ENCODE peak calls at places on chromosomes 2 and 18, in six cellular contexts. Y, G, N, L, F and D are unnamed samples.

GRCh38 chr2:233650981-233651380 is 14.7 kb downstream of the UGT1A10 start:
- DNase-seq in Y (no peak), G (no peak), N (no peak), L (no peak), F (no peak), D (no peak)

GRCh38 chr18:55306338-55306737 is 281.7 kb downstream of the TCF4 start:
- DNase-seq in Y (no peak), G (no peak), N (no peak), L (no peak), F (no peak), D (no peak)

GRCh38 chr2:73984203-73984921 is at the start of gene TET3:
- DNase-seq in Y (no peak), G (no peak), N (no peak), L (no peak), F (no peak), D (no peak)

GRCh38 chr2:235264512-235264911 is 229.3 kb upstream of the AGAP1 start:
- DNase-seq in Y (no peak), G (no peak), N (no peak), L (no peak), F (no peak), D (no peak)

GRCh38 chr2:195819276-195819675 is 162.2 kb downstream of the SLC39A10 start:
- DNase-seq in Y (no peak), G (no peak), N (no peak), L (no peak), F (no peak), D (no peak)

GRCh38 chr18:46156124-46156745 is 52.0 kb downstream of the HAUS1 start:
- DNase-seq in Y (no peak), G (no peak), N (no peak), L (no peak), F (no peak), D (no peak)

GRCh38 chr2:75558786-75559428 is 1.8 kb downstream of the EVA1A start:
- DNase-seq in Y (peak; percentile 15), G (no peak), N (peak; percentile 90), L (peak; percentile 58), F (no peak), D (no peak)

GRCh38 chr2:218832520-218832919 is 917 bp upstream of the PRKAG3 start:
- DNase-seq in Y (no peak), G (peak; percentile 53), N (peak; percentile 61), L (peak; percentile 16), F (no peak), D (no peak)

GRCh38 chr2:38290332-38290731 is 86.7 kb downstream of the ATL2 start:
- DNase-seq in Y (no peak), G (no peak), N (no peak), L (no peak), F (no peak), D (no peak)

GRCh38 chr2:10778724-10779115 is 33.9 kb downstream of the PDIA6 start:
- DNase-seq in Y (no peak), G (no peak), N (no peak), L (no peak), F (no peak), D (no peak)

GRCh38 chr2:1636791-1637415 is 107.4 kb downstream of the PXDN start:
- DNase-seq in Y (no peak), G (no peak), N (no peak), L (no peak), F (no peak), D (no peak)

GRCh38 chr18:11808001-11808855 is 43.0 kb upstream of the CHMP1B start:
- DNase-seq in Y (peak; percentile 22), G (no peak), N (peak; percentile 47), L (peak; percentile 7), F (peak; percentile 52), D (no peak)

GRCh38 chr2:239667431-239667985 is 266.7 kb upstream of the HDAC4 start:
- DNase-seq in Y (no peak), G (no peak), N (no peak), L (no peak), F (no peak), D (no peak)

GRCh38 chr2:205216092-205216491 is 466.2 kb upstream of the NRP2 start:
- DNase-seq in Y (no peak), G (no peak), N (no peak), L (no peak), F (no peak), D (no peak)

GRCh38 chr2:70011786-70012185 is 50.4 kb upstream of the ASPRV1 start:
- DNase-seq in Y (no peak), G (no peak), N (no peak), L (no peak), F (no peak), D (no peak)

GRCh38 chr2:41791523-41791922 is 256.3 kb upstream of the PKDCC start:
- DNase-seq in Y (peak; percentile 46), G (no peak), N (peak; percentile 29), L (peak; percentile 56), F (peak; percentile 20), D (peak; percentile 15)

GRCh38 chr2:70703900-70704549 is 64.0 kb downstream of the ADD2 start:
- DNase-seq in Y (no peak), G (no peak), N (peak; percentile 85), L (peak; percentile 78), F (no peak), D (no peak)

GRCh38 chr18:61606759-61607158 is 273.5 kb downstream of the CDH20 start:
- DNase-seq in Y (peak; percentile 85), G (peak; percentile 68), N (peak; percentile 96), L (peak; percentile 94), F (no peak), D (peak; percentile 71)

GRCh38 chr2:162215162-162215561 is 28.1 kb downstream of the FAP start:
- DNase-seq in Y (no peak), G (no peak), N (no peak), L (no peak), F (no peak), D (no peak)

GRCh38 chr2:162217596-162217995 is 25.6 kb downstream of the FAP start:
- DNase-seq in Y (no peak), G (no peak), N (peak; percentile 81), L (no peak), F (no peak), D (no peak)

GRCh38 chr2:162220438-162220837 is 22.8 kb downstream of the FAP start:
- DNase-seq in Y (no peak), G (no peak), N (no peak), L (no peak), F (no peak), D (no peak)

GRCh38 chr2:162226836-162227235 is 16.4 kb downstream of the FAP start:
- DNase-seq in Y (no peak), G (no peak), N (peak; percentile 23), L (no peak), F (no peak), D (no peak)

DNA sequence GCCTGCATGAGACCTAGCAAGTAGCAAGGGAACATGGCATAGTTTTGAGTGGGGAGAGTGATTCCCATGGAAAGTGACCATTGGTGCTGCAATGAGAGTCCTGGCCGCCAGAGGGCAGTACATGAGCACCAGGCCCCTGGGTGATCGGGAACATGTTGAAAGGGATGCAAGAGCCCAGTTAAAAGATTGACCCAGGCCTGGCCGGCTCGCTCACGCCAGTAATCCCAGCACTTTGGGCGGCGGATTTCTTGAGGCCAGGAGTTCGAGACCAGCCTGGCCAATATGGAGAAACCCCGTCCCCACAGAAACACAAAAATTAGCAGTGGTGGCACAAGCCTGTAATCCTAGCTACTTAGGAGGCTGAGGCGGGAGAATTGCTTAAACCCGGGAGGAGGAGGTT is 22.2 kb downstream of the FAP start:
- DNase-seq in Y (peak; percentile 70), G (peak; percentile 74), N (peak; percentile 41), L (peak; percentile 81), F (peak; percentile 56), D (peak; percentile 16)
- TF ChIP-seq CTCF in Y (peak; percentile 96), G (peak; percentile 83), N (peak; percentile 81), L (peak; percentile 98), F (peak; percentile 95), D (peak; percentile 94)

GRCh38 chr2:216013080-216013909 is at the start of gene MREG:
- DNase-seq in Y (peak; percentile 66), G (peak; percentile 61), N (peak; percentile 56), L (peak; percentile 80), F (peak; percentile 77), D (peak; percentile 35)

GRCh38 chr2:216012830-216013079 is 596 bp downstream of the MREG start:
- DNase-seq in Y (no peak), G (no peak), N (no peak), L (no peak), F (no peak), D (no peak)

GRCh38 chr2:216014006-216014405 is 655 bp upstream of the MREG start:
- DNase-seq in Y (no peak), G (no peak), N (no peak), L (no peak), F (no peak), D (no peak)

GRCh38 chr2:216012133-216012829 is 1.1 kb downstream of the MREG start:
- DNase-seq in Y (no peak), G (no peak), N (peak; percentile 58), L (no peak), F (peak; percentile 86), D (peak; percentile 24)

DNA sequence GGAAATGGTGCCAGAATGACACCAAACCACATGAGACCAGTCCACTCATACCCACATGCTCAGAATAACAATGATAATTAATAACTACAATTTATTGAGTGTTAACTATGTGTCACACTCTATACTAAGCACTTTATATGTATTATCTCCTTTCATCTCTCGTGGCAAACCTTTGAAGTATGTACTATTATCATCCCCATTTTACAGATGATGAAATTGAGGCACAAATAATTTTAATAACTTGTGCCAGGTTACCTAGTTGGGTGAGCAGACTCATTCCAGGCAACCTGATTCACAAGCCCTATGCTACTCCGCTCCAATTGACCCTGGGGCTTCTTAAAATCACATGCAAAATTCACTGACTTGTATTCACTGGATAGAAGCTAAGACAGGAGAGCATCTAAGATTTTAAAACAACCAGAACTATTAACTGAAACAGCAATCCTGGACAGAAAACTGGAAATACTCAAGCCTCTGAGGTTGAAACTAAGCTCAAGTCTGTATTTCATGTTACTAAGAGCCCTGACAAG is 2.0 kb downstream of the MREG start:
- DNase-seq in Y (no peak), G (no peak), N (no peak), L (no peak), F (no peak), D (no peak)
- H3K4me3 ChIP-seq in Y (no peak overlapping the region), G (no peak overlapping the region), N (no peak overlapping the region), L (no peak overlapping the region), F (peak overlapping the region; percentile 98), D (no peak overlapping the region)

GRCh38 chr18:10064267-10064666 is 150.5 kb downstream of the VAPA start:
- DNase-seq in Y (no peak), G (no peak), N (no peak), L (no peak), F (no peak), D (no peak)

GRCh38 chr18:10065296-10065695 is 151.5 kb downstream of the VAPA start:
- DNase-seq in Y (no peak), G (no peak), N (no peak), L (no peak), F (no peak), D (no peak)

GRCh38 chr18:10070581-10071000 is 156.8 kb downstream of the VAPA start:
- DNase-seq in Y (peak; percentile 28), G (no peak), N (peak; percentile 55), L (no peak), F (no peak), D (peak; percentile 88)

GRCh38 chr18:10072659-10073309 is 159.0 kb downstream of the VAPA start:
- DNase-seq in Y (peak; percentile 50), G (no peak), N (peak; percentile 84), L (peak; percentile 22), F (no peak), D (peak; percentile 59)

GRCh38 chr18:10067670-10068659 is 154.1 kb downstream of the VAPA start:
- DNase-seq in Y (no peak), G (no peak), N (no peak), L (no peak), F (no peak), D (no peak)
- TF ChIP-seq CTCF in Y (no peak), G (no peak), N (no peak), L (no peak), F (no peak), D (no peak)

GRCh38 chr2:19863303-19864041 is 38.3 kb downstream of the TTC32 start:
- DNase-seq in Y (peak; percentile 63), G (peak; percentile 54), N (peak; percentile 59), L (peak; percentile 53), F (peak; percentile 76), D (no peak)
- H3K4me3 ChIP-seq in Y (no peak overlapping the region), G (no peak overlapping the region), N (no peak overlapping the region), L (no peak overlapping the region), F (peak overlapping the region; percentile 77), D (no peak overlapping the region)